ENCODE peak calls at places on chromosomes 3 and 15, in six cellular contexts. F is HEK293T; B is cardiac muscle cell; C is omental fat pad; U is central memory CD4-positive, alpha-beta T cell; A is NCI-H1105 treated with DMSO at 0.1 percent for 48 hours. W is an unnamed sample.

GRCh38 chr15:88394553-88395159 is 72.5 kb downstream of the MRPL46 start:
- DNase-seq in F (no peak), B (no peak), C (no peak), U (no peak), A (no peak), W (no peak)

GRCh38 chr15:69579950-69580618 is 127.5 kb downstream of the RPLP1 start:
- DNase-seq in F (no peak), B (no peak), C (no peak), U (no peak), A (no peak), W (no peak)

GRCh38 chr3:45972534-45973402 is 22.9 kb downstream of the FYCO1 start:
- DNase-seq in F (no peak), B (no peak), C (no peak), U (no peak), A (no peak), W (no peak)

GRCh38 chr3:29005862-29006261 is 275.0 kb upstream of the RBMS3 start:
- DNase-seq in F (no peak), B (no peak), C (no peak), U (no peak), A (no peak), W (no peak)

GRCh38 chr3:24145981-24146822 is 201.1 kb downstream of the NR1D2 start:
- DNase-seq in F (no peak), B (no peak), C (no peak), U (no peak), A (no peak), W (no peak)

GRCh38 chr15:90234519-90234988 is 545 bp downstream of the GDPGP1 start:
- DNase-seq in F (no peak), B (no peak), C (no peak), U (no peak), A (no peak), W (no peak)

GRCh38 chr15:68781766-68782588 is 38.7 kb downstream of the ANP32A start:
- DNase-seq in F (no peak), B (no peak), C (no peak), U (no peak), A (no peak), W (no peak)

GRCh38 chr3:134432236-134432635 is 53.5 kb downstream of the ANAPC13 start:
- DNase-seq in F (no peak), B (peak; percentile 23), C (no peak), U (no peak), A (peak; percentile 48), W (no peak)

GRCh38 chr15:43241100-43241499 is 20.3 kb upstream of the EPB42 start:
- DNase-seq in F (no peak), B (no peak), C (no peak), U (no peak), A (no peak), W (no peak)